ENCODE peak calls at places on chromosomes 1 and 21, in ten cellular contexts. L, D, J, O, V, M, X, H, R and A are unnamed samples.

GRCh38 chr1:61271412-61271789 is 189.0 kb downstream of the NFIA start:
- DNase-seq in R (no peak), H (no peak), O (no peak), J (no peak), L (no peak), X (no peak), M (no peak), V (no peak), D (no peak), A (no peak)

GRCh38 chr1:159918041-159918917 is 7.0 kb downstream of the TAGLN2 start:
- DNase-seq in M (no peak), V (no peak), X (no peak), O (no peak), H (no peak), J (no peak), R (no peak), L (no peak), D (no peak), A (peak; percentile 55)

GRCh38 chr1:207021139-207021861 is 11.3 kb downstream of the C1orf116 start:
- DNase-seq in M (no peak), J (no peak), X (no peak), D (no peak), V (no peak), H (peak; percentile 90), L (no peak), R (no peak), O (no peak), A (no peak)

GRCh38 chr21:31612889-31613785 is 46.4 kb upstream of the SOD1 start:
- DNase-seq in R (no peak), M (no peak), J (no peak), X (no peak), L (no peak), D (no peak), O (no peak), V (no peak), H (no peak), A (no peak)

GRCh38 chr1:234737210-234737761 is 127.3 kb upstream of the IRF2BP2 start:
- DNase-seq in J (no peak), D (no peak), R (no peak), O (no peak), L (no peak), V (no peak), M (no peak), H (no peak), X (no peak), A (no peak)

GRCh38 chr1:152879559-152880198 is 1.6 kb downstream of the SMCP start:
- DNase-seq in L (no peak), R (no peak), H (no peak), M (no peak), J (no peak), V (no peak), D (no peak), X (no peak), O (no peak), A (no peak)

GRCh38 chr1:109890115-109890953 is 20.3 kb upstream of the CSF1 start:
- DNase-seq in V (no peak), M (no peak), H (no peak), R (no peak), L (peak; percentile 43), J (no peak), O (no peak), D (peak; percentile 72), X (no peak), A (no peak)

GRCh38 chr1:3469849-3470649 is 15.6 kb downstream of the ARHGEF16 start:
- DNase-seq in R (no peak), M (no peak), X (no peak), H (no peak), L (no peak), J (peak; percentile 20), D (no peak), O (no peak), V (no peak), A (no peak)

GRCh38 chr1:31382379-31382989 is 9.6 kb upstream of the FABP3 start:
- DNase-seq in J (peak; percentile 78), H (no peak), D (no peak), O (no peak), R (no peak), M (no peak), L (no peak), X (no peak), V (no peak), A (no peak)

GRCh38 chr1:36342426-36343185 is 19.2 kb upstream of the EVA1B start:
- DNase-seq in M (no peak), V (peak; percentile 14), D (no peak), R (no peak), L (peak; percentile 55), J (peak; percentile 71), X (peak; percentile 49), O (peak; percentile 68), H (peak; percentile 39), A (peak; percentile 55)